ENCODE peak calls at places on chromosome 10, in five cellular contexts. E is lung, U is neural crest cell, A is NCI-H1105 treated with DMSO at 0.1 percent for 48 hours, V is uterus. W is an unnamed sample.

GRCh38 chr10:6763417-6763816 is 183.3 kb upstream of the PRKCQ start:
- DNase-seq in E (no peak), U (no peak), A (no peak), V (no peak), W (no peak)

GRCh38 chr10:18157909-18158308 is 17.7 kb downstream of the CACNB2 start:
- DNase-seq in E (no peak), U (no peak), A (no peak), V (no peak), W (no peak)

GRCh38 chr10:77565590-77566023 is 72.0 kb downstream of the KCNMA1 start:
- DNase-seq in E (no peak), U (no peak), A (no peak), V (no peak), W (no peak)

GRCh38 chr10:88952647-88953111 is at the start of gene ACTA2:
- DNase-seq in E (no peak), U (no peak), A (no peak), V (peak), W (no peak)

GRCh38 chr10:79050896-79051555 is 17.7 kb upstream of the ZMIZ1 start:
- DNase-seq in E (no peak), U (no peak), A (no peak), V (no peak), W (no peak)

GRCh38 chr10:7275761-7276440 is 134.9 kb downstream of the SFMBT2 start:
- DNase-seq in E (no peak), U (no peak), A (no peak), V (no peak), W (no peak)

GRCh38 chr10:130495116-130495862 is 359.1 kb downstream of the GLRX3 start:
- DNase-seq in E (no peak), U (no peak), A (no peak), V (no peak), W (no peak)

GRCh38 chr10:117411440-117412428 is 36.5 kb upstream of the PDZD8 start:
- DNase-seq in E (no peak), U (no peak), A (peak), V (no peak), W (no peak)

GRCh38 chr10:76649723-76650127 is 987.9 kb downstream of the KCNMA1 start:
- DNase-seq in E (no peak), U (no peak), A (no peak), V (peak), W (no peak)

GRCh38 chr10:109994711-109995110 is 13.1 kb upstream of the ADD3 start:
- DNase-seq in E (no peak), U (no peak), A (no peak), V (no peak), W (no peak)

GRCh38 chr10:29328988-29329387 is 40.1 kb downstream of the LYZL1 start:
- DNase-seq in E (no peak), U (no peak), A (no peak), V (peak), W (no peak)

GRCh38 chr10:112741830-112742402 is 208.1 kb upstream of the TCF7L2 start:
- DNase-seq in E (no peak), U (no peak), A (peak), V (no peak), W (no peak)

GRCh38 chr10:72263613-72264241 is 10.0 kb upstream of the DDIT4 start:
- DNase-seq in E (no peak), U (no peak), A (peak), V (no peak), W (no peak)

GRCh38 chr10:47423476-47423875 is 39.4 kb upstream of the ZNF488 start:
- DNase-seq in E (no peak), U (no peak), A (no peak), V (no peak), W (no peak)

W was measured in HEK293T.